ENCODE peak calls at places on chromosome 7, in ten cellular contexts. E is HFFc6, X is fibroblast of mammary gland, C is OCI-LY7, N is dorsolateral prefrontal cortex, Y is Calu3, Q is endothelial cell, B is left ventricle myocardium inferior, V is ascending aorta, H is neural crest cell. M is an unnamed sample.

GRCh38 chr7:74300951-74301350 is 11.7 kb downstream of the CLIP2 start:
- DNase-seq in E (no peak), X (no peak), C (no peak), N (no peak), Y (no peak), Q (no peak), B (no peak), V (no peak), H (no peak), M (no peak)

GRCh38 chr7:65832281-65832680 is 40.6 kb upstream of the VKORC1L1 start:
- DNase-seq in E (peak), X (peak), C (no peak), N (no peak), Y (no peak), Q (peak), B (no peak), V (no peak), H (peak), M (no peak)

GRCh38 chr7:89914673-89915072 is 239.6 kb upstream of the STEAP1 start:
- DNase-seq in E (no peak), X (no peak), C (no peak), N (no peak), Y (no peak), Q (no peak), B (no peak), V (no peak), H (no peak), M (no peak)

GRCh38 chr7:103710247-103710646 is 264.2 kb upstream of the SLC26A5 start:
- DNase-seq in E (peak), X (peak), C (no peak), N (no peak), Y (no peak), Q (no peak), B (no peak), V (no peak), H (no peak), M (no peak)

GRCh38 chr7:139078911-139079310 is 30.6 kb downstream of the ZC3HAV1 start:
- DNase-seq in E (no peak), X (no peak), C (no peak), N (no peak), Y (no peak), Q (no peak), B (no peak), V (no peak), H (peak), M (no peak)

GRCh38 chr7:156224441-156225225 is 412.4 kb upstream of the SHH start:
- DNase-seq in E (no peak), X (no peak), C (no peak), N (no peak), Y (no peak), Q (no peak), B (no peak), V (peak), H (no peak), M (no peak)

GRCh38 chr7:95470452-95470851 is 15.3 kb upstream of the ASB4 start:
- DNase-seq in E (no peak), X (peak), C (peak), N (no peak), Y (no peak), Q (peak), B (no peak), V (no peak), H (peak), M (no peak)

GRCh38 chr7:85682819-85683218 is 496.0 kb upstream of the SEMA3D start:
- DNase-seq in E (no peak), X (peak), C (no peak), N (no peak), Y (no peak), Q (no peak), B (no peak), V (no peak), H (no peak), M (no peak)

GRCh38 chr7:75795831-75796285 is 17.7 kb downstream of the CCL24 start:
- DNase-seq in E (no peak), X (no peak), C (no peak), N (no peak), Y (no peak), Q (no peak), B (peak), V (peak), H (peak), M (no peak)

GRCh38 chr7:11125160-11125559 is 151.5 kb downstream of the PHF14 start:
- DNase-seq in E (no peak), X (no peak), C (no peak), N (no peak), Y (no peak), Q (no peak), B (no peak), V (no peak), H (no peak), M (no peak)

DNA sequence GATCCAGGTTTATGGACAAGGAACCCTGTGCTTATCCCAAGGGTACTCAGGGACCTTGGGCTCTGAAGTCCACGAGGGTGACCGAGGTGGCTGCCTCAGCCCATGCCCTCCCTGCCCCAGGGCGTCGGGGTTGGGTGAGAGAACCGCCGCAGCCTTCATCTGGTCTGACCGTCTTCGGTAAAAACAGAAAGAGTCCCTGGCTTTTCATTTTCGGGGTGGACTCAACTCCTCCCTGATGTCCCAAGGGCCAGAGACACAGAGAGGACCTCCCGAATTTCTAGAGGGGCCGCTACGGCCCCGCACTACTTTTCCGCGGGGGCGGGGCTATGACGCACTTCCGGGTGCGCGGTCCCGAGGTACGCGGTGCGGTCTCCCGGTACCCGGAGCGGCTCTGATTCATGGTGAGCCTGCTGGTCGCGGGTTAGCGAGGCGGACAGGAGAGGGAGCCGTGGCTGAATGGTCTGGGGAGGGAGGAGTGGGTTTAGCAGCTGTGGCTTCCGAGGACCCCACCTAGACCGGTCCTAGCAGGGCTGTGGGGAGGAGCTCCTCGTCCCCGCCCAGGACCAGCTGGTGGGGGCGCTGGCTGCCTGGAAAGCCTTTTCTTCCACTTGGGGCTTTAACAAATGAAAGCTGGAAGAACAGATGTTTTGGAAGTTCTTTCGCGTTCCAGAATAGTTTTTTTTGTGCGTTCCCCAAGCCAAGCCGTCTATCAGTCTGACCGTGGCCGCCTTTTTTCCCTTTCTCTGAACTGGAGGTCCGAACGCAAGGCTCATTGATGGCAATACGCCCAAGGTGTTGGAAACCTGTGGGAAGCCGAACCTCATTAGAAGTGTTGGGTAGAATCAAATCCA is at the start of gene ZSCAN21:
- DNase-seq in E (peak), X (peak), C (peak), N (peak), Y (peak), Q (peak), B (peak), V (peak), H (peak), M (peak)
- TF ChIP-seq CTCF in E (peak), X (no peak), C (peak), N (peak), Y (no peak), Q (no peak), B (peak), V (no peak), H (no peak), M (no peak)

GRCh38 chr7:153152786-153153185 is 393.2 kb downstream of the ACTR3B start:
- DNase-seq in E (no peak), X (no peak), C (no peak), N (no peak), Y (no peak), Q (no peak), B (no peak), V (no peak), H (no peak), M (no peak)
- TF ChIP-seq CTCF in E (no peak), X (no peak), C (no peak), N (no peak), Y (no peak), Q (no peak), B (no peak), V (no peak), H (no peak), M (no peak)

DNA sequence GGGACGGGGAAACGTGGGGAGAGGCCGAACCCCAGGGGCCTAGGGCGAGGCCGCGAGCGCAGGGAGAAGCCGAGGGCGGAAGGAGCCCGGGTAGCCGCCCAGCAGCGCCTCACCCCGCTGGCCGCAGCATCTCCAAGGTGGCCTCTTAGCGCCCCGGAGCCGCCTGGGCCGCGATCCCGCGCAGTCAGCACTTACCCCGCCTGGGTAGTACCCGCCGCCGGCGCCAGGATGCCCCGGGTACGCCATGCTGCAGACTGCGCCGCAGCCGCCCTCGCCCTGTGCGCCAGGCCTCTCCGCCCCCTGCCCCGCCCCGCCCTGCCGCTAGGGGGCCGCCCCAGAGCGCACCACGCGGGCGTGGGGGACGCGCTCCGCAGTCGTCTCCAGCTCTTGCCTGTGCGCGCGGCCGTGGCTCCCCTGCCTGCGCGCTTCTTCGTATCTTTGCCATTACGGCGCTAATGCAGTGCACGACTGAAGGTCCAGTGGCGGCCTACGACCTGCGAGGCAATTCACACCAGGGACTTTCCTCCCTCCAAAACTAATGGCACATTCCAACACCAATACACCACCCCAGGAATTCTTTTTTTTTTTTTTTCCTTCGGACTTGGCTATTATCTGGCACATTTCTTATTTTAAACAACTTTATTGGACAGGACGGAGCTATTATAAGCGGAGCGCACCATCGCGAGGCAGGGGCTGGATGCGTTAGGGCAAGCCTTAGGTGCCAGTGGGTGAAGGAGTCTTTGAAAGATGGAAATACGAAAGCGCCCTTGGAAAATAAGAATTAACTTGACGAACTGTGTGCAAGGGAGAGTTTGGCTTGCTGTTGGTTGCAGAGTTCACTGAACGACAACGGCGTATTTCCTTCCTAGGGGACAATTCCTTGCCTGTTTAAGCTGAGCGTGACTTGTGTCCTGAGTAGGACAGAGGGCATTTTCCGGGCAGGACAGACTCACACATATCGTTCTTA is at the start of gene SRI:
- DNase-seq in E (peak), X (peak), C (peak), N (peak), Y (peak), Q (peak), B (peak), V (peak), H (peak), M (peak)
- TF ChIP-seq CTCF in E (peak), X (peak), C (peak), N (peak), Y (peak), Q (peak), B (peak), V (peak), H (peak), M (peak)

GRCh38 chr7:44999245-45000095 is 531 bp upstream of the CCM2 start:
- DNase-seq in E (peak), X (peak), C (peak), N (peak), Y (peak), Q (peak), B (peak), V (peak), H (peak), M (peak)
- TF ChIP-seq CTCF in E (peak), X (no peak), C (no peak), N (peak), Y (no peak), Q (no peak), B (peak), V (no peak), H (no peak), M (no peak)

GRCh38 chr7:77657427-77658331 is 38.6 kb upstream of the RSBN1L start:
- DNase-seq in E (peak), X (peak), C (peak), N (no peak), Y (peak), Q (no peak), B (no peak), V (no peak), H (no peak), M (no peak)
- TF ChIP-seq CTCF in E (peak), X (peak), C (peak), N (peak), Y (peak), Q (peak), B (peak), V (no peak), H (peak), M (no peak)

GRCh38 chr7:143321734-143322133 is 5.8 kb downstream of the CLCN1 start:
- DNase-seq in E (peak), X (no peak), C (no peak), N (no peak), Y (peak), Q (no peak), B (no peak), V (no peak), H (no peak), M (no peak)
- TF ChIP-seq CTCF in E (no peak), X (no peak), C (no peak), N (no peak), Y (peak), Q (no peak), B (peak), V (no peak), H (no peak), M (no peak)

DNA sequence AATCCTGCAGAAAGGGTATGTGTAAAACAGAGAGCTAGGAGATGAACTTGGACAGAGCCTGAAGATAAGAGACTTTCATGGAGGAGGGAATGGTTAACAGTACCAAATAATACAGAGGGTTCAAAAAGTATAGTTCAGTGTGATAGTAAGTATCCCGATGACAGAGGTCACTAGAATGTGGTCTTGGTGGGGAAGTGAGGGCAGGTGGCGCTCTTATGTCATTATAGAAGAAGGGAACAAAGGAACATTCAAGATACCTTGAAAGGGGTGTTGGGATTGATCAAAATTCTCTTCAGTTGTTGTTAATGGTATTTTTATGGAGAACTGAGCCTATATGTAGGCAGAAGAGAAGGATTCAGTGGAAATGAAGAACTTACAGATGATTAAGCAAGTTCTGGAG is 312.5 kb downstream of the SUGCT start:
- DNase-seq in E (no peak), X (no peak), C (peak), N (no peak), Y (no peak), Q (no peak), B (no peak), V (no peak), H (no peak), M (no peak)
- TF ChIP-seq CTCF in E (peak), X (no peak), C (peak), N (no peak), Y (no peak), Q (no peak), B (no peak), V (no peak), H (no peak), M (no peak)

DNA sequence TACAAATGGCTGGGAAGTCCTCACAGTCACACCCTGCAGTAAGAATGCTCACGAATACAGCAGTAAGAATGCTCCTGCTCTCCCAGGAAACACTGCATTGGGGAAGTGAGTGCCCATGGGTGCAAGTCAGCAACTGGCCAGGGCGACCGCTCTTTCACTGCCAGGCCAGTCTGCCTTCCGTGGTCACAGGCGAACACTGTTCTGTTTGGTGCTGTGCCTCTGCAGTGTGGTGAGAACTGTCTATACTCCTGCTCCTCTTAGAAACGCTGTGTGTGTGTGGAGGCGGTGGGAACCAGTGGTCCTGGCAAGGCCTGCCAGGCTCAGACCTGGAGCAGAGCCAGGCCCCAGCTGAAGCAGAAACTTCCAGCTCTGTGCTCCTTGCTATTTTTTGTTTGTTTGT is 430.7 kb downstream of the DNAJB6 start:
- DNase-seq in E (no peak), X (no peak), C (no peak), N (no peak), Y (no peak), Q (no peak), B (no peak), V (no peak), H (no peak), M (no peak)
- TF ChIP-seq CTCF in E (no peak), X (no peak), C (no peak), N (no peak), Y (no peak), Q (no peak), B (no peak), V (no peak), H (no peak), M (no peak)